ENCODE peak calls at places on chromosomes 7 and 10, in nine cellular contexts. One of them, this sample, is unnamed.

GRCh38 chr10:133126431-133127290 is 33.4 kb upstream of the KNDC1 start:
- DNase-seq in HT1080: no peak
- DNase-seq in stimulated activated CD4-positive, alpha-beta T cell treated with anti-CD3 and anti-CD28 coated beads, Interleukin-4, amount 100 ng/mL, for 1 hour: no peak
- DNase-seq in KG1: no peak
- DNase-seq in Panc1: no peak
- DNase-seq in hypothalamus: no peak
- DNase-seq in epithelial cell of prostate: no peak
- DNase-seq in stimulated activated CD8-positive, alpha-beta memory T cell treated with anti-CD3 and anti-CD28 coated beads, Interleukin-4, amount 100 ng/mL, for 48 hours: no peak
- DNase-seq in NCI-H2029: no peak
- DNase-seq in this sample: no peak

GRCh38 chr7:103851357-103851756 is 138.1 kb downstream of the RELN start:
- DNase-seq in NCI-H2029: no peak
- DNase-seq in stimulated activated CD4-positive, alpha-beta T cell treated with anti-CD3 and anti-CD28 coated beads, Interleukin-4, amount 100 ng/mL, for 1 hour: no peak
- DNase-seq in KG1: no peak
- DNase-seq in Panc1: no peak
- DNase-seq in HT1080: no peak
- DNase-seq in epithelial cell of prostate: no peak
- DNase-seq in stimulated activated CD8-positive, alpha-beta memory T cell treated with anti-CD3 and anti-CD28 coated beads, Interleukin-4, amount 100 ng/mL, for 48 hours: no peak
- DNase-seq in hypothalamus: no peak
- DNase-seq in this sample: no peak

GRCh38 chr10:38054361-38054797 is 39.8 kb upstream of the ZNF37A start:
- DNase-seq in stimulated activated CD8-positive, alpha-beta memory T cell treated with anti-CD3 and anti-CD28 coated beads, Interleukin-4, amount 100 ng/mL, for 48 hours: no peak
- DNase-seq in NCI-H2029: no peak
- DNase-seq in Panc1: no peak
- DNase-seq in hypothalamus: no peak
- DNase-seq in stimulated activated CD4-positive, alpha-beta T cell treated with anti-CD3 and anti-CD28 coated beads, Interleukin-4, amount 100 ng/mL, for 1 hour: no peak
- DNase-seq in KG1: no peak
- DNase-seq in epithelial cell of prostate: peak; percentile 41
- DNase-seq in HT1080: no peak
- DNase-seq in this sample: no peak

GRCh38 chr7:108358553-108358952 is 97.7 kb downstream of the NRCAM start:
- DNase-seq in hypothalamus: no peak
- DNase-seq in stimulated activated CD8-positive, alpha-beta memory T cell treated with anti-CD3 and anti-CD28 coated beads, Interleukin-4, amount 100 ng/mL, for 48 hours: no peak
- DNase-seq in stimulated activated CD4-positive, alpha-beta T cell treated with anti-CD3 and anti-CD28 coated beads, Interleukin-4, amount 100 ng/mL, for 1 hour: no peak
- DNase-seq in epithelial cell of prostate: peak; percentile 63
- DNase-seq in NCI-H2029: peak; percentile 72
- DNase-seq in KG1: no peak
- DNase-seq in Panc1: peak; percentile 27
- DNase-seq in HT1080: peak; percentile 53
- DNase-seq in this sample: no peak

GRCh38 chr10:132836248-132836831 is 50.4 kb upstream of the NKX6-2 start:
- DNase-seq in epithelial cell of prostate: no peak
- DNase-seq in stimulated activated CD4-positive, alpha-beta T cell treated with anti-CD3 and anti-CD28 coated beads, Interleukin-4, amount 100 ng/mL, for 1 hour: no peak
- DNase-seq in hypothalamus: peak; percentile 31
- DNase-seq in HT1080: no peak
- DNase-seq in Panc1: no peak
- DNase-seq in KG1: no peak
- DNase-seq in NCI-H2029: no peak
- DNase-seq in stimulated activated CD8-positive, alpha-beta memory T cell treated with anti-CD3 and anti-CD28 coated beads, Interleukin-4, amount 100 ng/mL, for 48 hours: no peak
- DNase-seq in this sample: no peak

GRCh38 chr7:106655703-106656498 is 5.1 kb downstream of the CCDC71L start:
- DNase-seq in KG1: no peak
- DNase-seq in Panc1: no peak
- DNase-seq in HT1080: no peak
- DNase-seq in stimulated activated CD8-positive, alpha-beta memory T cell treated with anti-CD3 and anti-CD28 coated beads, Interleukin-4, amount 100 ng/mL, for 48 hours: no peak
- DNase-seq in NCI-H2029: no peak
- DNase-seq in hypothalamus: no peak
- DNase-seq in epithelial cell of prostate: no peak
- DNase-seq in stimulated activated CD4-positive, alpha-beta T cell treated with anti-CD3 and anti-CD28 coated beads, Interleukin-4, amount 100 ng/mL, for 1 hour: no peak
- DNase-seq in this sample: no peak

GRCh38 chr7:130972201-130972600 is 238.2 kb upstream of the KLF14 start:
- DNase-seq in Panc1: no peak
- DNase-seq in HT1080: no peak
- DNase-seq in stimulated activated CD8-positive, alpha-beta memory T cell treated with anti-CD3 and anti-CD28 coated beads, Interleukin-4, amount 100 ng/mL, for 48 hours: no peak
- DNase-seq in NCI-H2029: no peak
- DNase-seq in epithelial cell of prostate: no peak
- DNase-seq in hypothalamus: no peak
- DNase-seq in KG1: no peak
- DNase-seq in stimulated activated CD4-positive, alpha-beta T cell treated with anti-CD3 and anti-CD28 coated beads, Interleukin-4, amount 100 ng/mL, for 1 hour: no peak
- DNase-seq in this sample: no peak

GRCh38 chr10:11511325-11511724 is 100.1 kb downstream of the USP6NL start:
- DNase-seq in HT1080: no peak
- DNase-seq in KG1: no peak
- DNase-seq in stimulated activated CD8-positive, alpha-beta memory T cell treated with anti-CD3 and anti-CD28 coated beads, Interleukin-4, amount 100 ng/mL, for 48 hours: no peak
- DNase-seq in hypothalamus: no peak
- DNase-seq in stimulated activated CD4-positive, alpha-beta T cell treated with anti-CD3 and anti-CD28 coated beads, Interleukin-4, amount 100 ng/mL, for 1 hour: no peak
- DNase-seq in NCI-H2029: no peak
- DNase-seq in epithelial cell of prostate: no peak
- DNase-seq in Panc1: no peak
- DNase-seq in this sample: no peak

GRCh38 chr10:114357591-114357990 is 46.7 kb downstream of the AFAP1L2 start:
- DNase-seq in NCI-H2029: no peak
- DNase-seq in stimulated activated CD8-positive, alpha-beta memory T cell treated with anti-CD3 and anti-CD28 coated beads, Interleukin-4, amount 100 ng/mL, for 48 hours: no peak
- DNase-seq in KG1: no peak
- DNase-seq in HT1080: no peak
- DNase-seq in Panc1: no peak
- DNase-seq in hypothalamus: no peak
- DNase-seq in stimulated activated CD4-positive, alpha-beta T cell treated with anti-CD3 and anti-CD28 coated beads, Interleukin-4, amount 100 ng/mL, for 1 hour: no peak
- DNase-seq in epithelial cell of prostate: no peak
- DNase-seq in this sample: no peak

GRCh38 chr7:43199333-43199732 is 86.9 kb downstream of the HECW1 start:
- DNase-seq in epithelial cell of prostate: no peak
- DNase-seq in Panc1: no peak
- DNase-seq in NCI-H2029: no peak
- DNase-seq in stimulated activated CD8-positive, alpha-beta memory T cell treated with anti-CD3 and anti-CD28 coated beads, Interleukin-4, amount 100 ng/mL, for 48 hours: no peak
- DNase-seq in stimulated activated CD4-positive, alpha-beta T cell treated with anti-CD3 and anti-CD28 coated beads, Interleukin-4, amount 100 ng/mL, for 1 hour: no peak
- DNase-seq in HT1080: peak; percentile 24
- DNase-seq in hypothalamus: no peak
- DNase-seq in KG1: no peak
- DNase-seq in this sample: no peak

GRCh38 chr10:63115732-63116383 is 17.3 kb upstream of the NRBF2 start:
- DNase-seq in stimulated activated CD8-positive, alpha-beta memory T cell treated with anti-CD3 and anti-CD28 coated beads, Interleukin-4, amount 100 ng/mL, for 48 hours: no peak
- DNase-seq in stimulated activated CD4-positive, alpha-beta T cell treated with anti-CD3 and anti-CD28 coated beads, Interleukin-4, amount 100 ng/mL, for 1 hour: no peak
- DNase-seq in Panc1: no peak
- DNase-seq in KG1: no peak
- DNase-seq in NCI-H2029: no peak
- DNase-seq in epithelial cell of prostate: peak; percentile 49
- DNase-seq in HT1080: no peak
- DNase-seq in hypothalamus: peak; percentile 57
- DNase-seq in this sample: no peak

GRCh38 chr10:16913266-16913665 is 96.0 kb upstream of the RSU1 start:
- DNase-seq in stimulated activated CD8-positive, alpha-beta memory T cell treated with anti-CD3 and anti-CD28 coated beads, Interleukin-4, amount 100 ng/mL, for 48 hours: no peak
- DNase-seq in Panc1: no peak
- DNase-seq in NCI-H2029: no peak
- DNase-seq in HT1080: no peak
- DNase-seq in KG1: no peak
- DNase-seq in stimulated activated CD4-positive, alpha-beta T cell treated with anti-CD3 and anti-CD28 coated beads, Interleukin-4, amount 100 ng/mL, for 1 hour: no peak
- DNase-seq in epithelial cell of prostate: no peak
- DNase-seq in hypothalamus: no peak
- DNase-seq in this sample: no peak

GRCh38 chr10:49662169-49662830 is 17.2 kb upstream of the C10orf53 start:
- DNase-seq in HT1080: no peak
- DNase-seq in stimulated activated CD4-positive, alpha-beta T cell treated with anti-CD3 and anti-CD28 coated beads, Interleukin-4, amount 100 ng/mL, for 1 hour: no peak
- DNase-seq in Panc1: no peak
- DNase-seq in epithelial cell of prostate: no peak
- DNase-seq in NCI-H2029: no peak
- DNase-seq in stimulated activated CD8-positive, alpha-beta memory T cell treated with anti-CD3 and anti-CD28 coated beads, Interleukin-4, amount 100 ng/mL, for 48 hours: no peak
- DNase-seq in KG1: no peak
- DNase-seq in hypothalamus: no peak
- DNase-seq in this sample: no peak

GRCh38 chr7:48748081-48748833 is 176.1 kb upstream of the CDC14C start:
- DNase-seq in KG1: no peak
- DNase-seq in stimulated activated CD8-positive, alpha-beta memory T cell treated with anti-CD3 and anti-CD28 coated beads, Interleukin-4, amount 100 ng/mL, for 48 hours: no peak
- DNase-seq in Panc1: no peak
- DNase-seq in stimulated activated CD4-positive, alpha-beta T cell treated with anti-CD3 and anti-CD28 coated beads, Interleukin-4, amount 100 ng/mL, for 1 hour: no peak
- DNase-seq in HT1080: no peak
- DNase-seq in epithelial cell of prostate: no peak
- DNase-seq in hypothalamus: no peak
- DNase-seq in NCI-H2029: no peak
- DNase-seq in this sample: no peak

GRCh38 chr7:42236266-42237161 is 495 bp downstream of the GLI3 start:
- DNase-seq in Panc1: no peak
- DNase-seq in NCI-H2029: no peak
- DNase-seq in HT1080: peak; percentile 69
- DNase-seq in stimulated activated CD8-positive, alpha-beta memory T cell treated with anti-CD3 and anti-CD28 coated beads, Interleukin-4, amount 100 ng/mL, for 48 hours: no peak
- DNase-seq in hypothalamus: peak; percentile 40
- DNase-seq in stimulated activated CD4-positive, alpha-beta T cell treated with anti-CD3 and anti-CD28 coated beads, Interleukin-4, amount 100 ng/mL, for 1 hour: no peak
- DNase-seq in epithelial cell of prostate: no peak
- DNase-seq in KG1: no peak
- DNase-seq in this sample: no peak

GRCh38 chr10:73841526-73842285 is 30.3 kb upstream of the NDST2 start:
- DNase-seq in Panc1: no peak
- DNase-seq in stimulated activated CD4-positive, alpha-beta T cell treated with anti-CD3 and anti-CD28 coated beads, Interleukin-4, amount 100 ng/mL, for 1 hour: no peak
- DNase-seq in NCI-H2029: no peak
- DNase-seq in HT1080: no peak
- DNase-seq in KG1: no peak
- DNase-seq in epithelial cell of prostate: no peak
- DNase-seq in stimulated activated CD8-positive, alpha-beta memory T cell treated with anti-CD3 and anti-CD28 coated beads, Interleukin-4, amount 100 ng/mL, for 48 hours: no peak
- DNase-seq in hypothalamus: no peak
- DNase-seq in this sample: no peak

GRCh38 chr10:121618906-121619305 is 20.7 kb upstream of the FGFR2 start:
- DNase-seq in stimulated activated CD4-positive, alpha-beta T cell treated with anti-CD3 and anti-CD28 coated beads, Interleukin-4, amount 100 ng/mL, for 1 hour: no peak
- DNase-seq in KG1: no peak
- DNase-seq in NCI-H2029: no peak
- DNase-seq in Panc1: no peak
- DNase-seq in epithelial cell of prostate: no peak
- DNase-seq in stimulated activated CD8-positive, alpha-beta memory T cell treated with anti-CD3 and anti-CD28 coated beads, Interleukin-4, amount 100 ng/mL, for 48 hours: no peak
- DNase-seq in hypothalamus: no peak
- DNase-seq in HT1080: no peak
- DNase-seq in this sample: no peak

GRCh38 chr10:48638739-48639527 is 34.1 kb upstream of the ARHGAP22 start:
- DNase-seq in Panc1: no peak
- DNase-seq in stimulated activated CD4-positive, alpha-beta T cell treated with anti-CD3 and anti-CD28 coated beads, Interleukin-4, amount 100 ng/mL, for 1 hour: no peak
- DNase-seq in HT1080: no peak
- DNase-seq in stimulated activated CD8-positive, alpha-beta memory T cell treated with anti-CD3 and anti-CD28 coated beads, Interleukin-4, amount 100 ng/mL, for 48 hours: no peak
- DNase-seq in KG1: no peak
- DNase-seq in hypothalamus: no peak
- DNase-seq in epithelial cell of prostate: no peak
- DNase-seq in NCI-H2029: no peak
- DNase-seq in this sample: no peak

GRCh38 chr7:158394936-158395335 is 192.7 kb downstream of the PTPRN2 start:
- DNase-seq in epithelial cell of prostate: no peak
- DNase-seq in KG1: no peak
- DNase-seq in HT1080: no peak
- DNase-seq in NCI-H2029: peak; percentile 16
- DNase-seq in stimulated activated CD8-positive, alpha-beta memory T cell treated with anti-CD3 and anti-CD28 coated beads, Interleukin-4, amount 100 ng/mL, for 48 hours: peak; percentile 78
- DNase-seq in hypothalamus: no peak
- DNase-seq in Panc1: no peak
- DNase-seq in stimulated activated CD4-positive, alpha-beta T cell treated with anti-CD3 and anti-CD28 coated beads, Interleukin-4, amount 100 ng/mL, for 1 hour: peak; percentile 51
- DNase-seq in this sample: no peak

GRCh38 chr10:97427571-97428179 is 1.7 kb downstream of the PGAM1 start:
- DNase-seq in KG1: no peak
- DNase-seq in NCI-H2029: peak; percentile 27
- DNase-seq in HT1080: peak; percentile 28
- DNase-seq in Panc1: no peak
- DNase-seq in hypothalamus: no peak
- DNase-seq in stimulated activated CD8-positive, alpha-beta memory T cell treated with anti-CD3 and anti-CD28 coated beads, Interleukin-4, amount 100 ng/mL, for 48 hours: peak; percentile 58
- DNase-seq in stimulated activated CD4-positive, alpha-beta T cell treated with anti-CD3 and anti-CD28 coated beads, Interleukin-4, amount 100 ng/mL, for 1 hour: no peak
- DNase-seq in epithelial cell of prostate: no peak
- DNase-seq in this sample: no peak

GRCh38 chr10:130044067-130045061 is 66.3 kb downstream of the C10orf143 start:
- DNase-seq in KG1: no peak
- DNase-seq in stimulated activated CD8-positive, alpha-beta memory T cell treated with anti-CD3 and anti-CD28 coated beads, Interleukin-4, amount 100 ng/mL, for 48 hours: no peak
- DNase-seq in HT1080: no peak
- DNase-seq in hypothalamus: no peak
- DNase-seq in Panc1: no peak
- DNase-seq in NCI-H2029: no peak
- DNase-seq in stimulated activated CD4-positive, alpha-beta T cell treated with anti-CD3 and anti-CD28 coated beads, Interleukin-4, amount 100 ng/mL, for 1 hour: no peak
- DNase-seq in epithelial cell of prostate: no peak
- DNase-seq in this sample: no peak

GRCh38 chr10:18483787-18484186 is 167.6 kb downstream of the NSUN6 start:
- DNase-seq in hypothalamus: no peak
- DNase-seq in Panc1: no peak
- DNase-seq in HT1080: no peak
- DNase-seq in KG1: no peak
- DNase-seq in epithelial cell of prostate: no peak
- DNase-seq in stimulated activated CD4-positive, alpha-beta T cell treated with anti-CD3 and anti-CD28 coated beads, Interleukin-4, amount 100 ng/mL, for 1 hour: no peak
- DNase-seq in stimulated activated CD8-positive, alpha-beta memory T cell treated with anti-CD3 and anti-CD28 coated beads, Interleukin-4, amount 100 ng/mL, for 48 hours: no peak
- DNase-seq in NCI-H2029: no peak
- DNase-seq in this sample: no peak

GRCh38 chr7:123847868-123848267 is 2.9 kb downstream of the HYAL4 start:
- DNase-seq in Panc1: no peak
- DNase-seq in hypothalamus: no peak
- DNase-seq in stimulated activated CD4-positive, alpha-beta T cell treated with anti-CD3 and anti-CD28 coated beads, Interleukin-4, amount 100 ng/mL, for 1 hour: no peak
- DNase-seq in NCI-H2029: no peak
- DNase-seq in epithelial cell of prostate: no peak
- DNase-seq in stimulated activated CD8-positive, alpha-beta memory T cell treated with anti-CD3 and anti-CD28 coated beads, Interleukin-4, amount 100 ng/mL, for 48 hours: no peak
- DNase-seq in HT1080: no peak
- DNase-seq in KG1: no peak
- DNase-seq in this sample: no peak

GRCh38 chr7:37067961-37068536 is 343.8 kb upstream of the AOAH start:
- DNase-seq in KG1: no peak
- DNase-seq in hypothalamus: no peak
- DNase-seq in epithelial cell of prostate: no peak
- DNase-seq in HT1080: no peak
- DNase-seq in stimulated activated CD8-positive, alpha-beta memory T cell treated with anti-CD3 and anti-CD28 coated beads, Interleukin-4, amount 100 ng/mL, for 48 hours: no peak
- DNase-seq in Panc1: no peak
- DNase-seq in NCI-H2029: no peak
- DNase-seq in stimulated activated CD4-positive, alpha-beta T cell treated with anti-CD3 and anti-CD28 coated beads, Interleukin-4, amount 100 ng/mL, for 1 hour: no peak
- DNase-seq in this sample: no peak

GRCh38 chr10:126670886-126671285 is 393 bp upstream of the C10orf90 start:
- DNase-seq in KG1: no peak
- DNase-seq in stimulated activated CD8-positive, alpha-beta memory T cell treated with anti-CD3 and anti-CD28 coated beads, Interleukin-4, amount 100 ng/mL, for 48 hours: no peak
- DNase-seq in Panc1: no peak
- DNase-seq in HT1080: no peak
- DNase-seq in epithelial cell of prostate: no peak
- DNase-seq in hypothalamus: peak; percentile 54
- DNase-seq in stimulated activated CD4-positive, alpha-beta T cell treated with anti-CD3 and anti-CD28 coated beads, Interleukin-4, amount 100 ng/mL, for 1 hour: no peak
- DNase-seq in NCI-H2029: no peak
- DNase-seq in this sample: no peak

GRCh38 chr7:77458786-77459185 is 42.6 kb upstream of the GSAP start:
- DNase-seq in HT1080: no peak
- DNase-seq in hypothalamus: no peak
- DNase-seq in KG1: no peak
- DNase-seq in stimulated activated CD4-positive, alpha-beta T cell treated with anti-CD3 and anti-CD28 coated beads, Interleukin-4, amount 100 ng/mL, for 1 hour: no peak
- DNase-seq in Panc1: no peak
- DNase-seq in stimulated activated CD8-positive, alpha-beta memory T cell treated with anti-CD3 and anti-CD28 coated beads, Interleukin-4, amount 100 ng/mL, for 48 hours: no peak
- DNase-seq in epithelial cell of prostate: no peak
- DNase-seq in NCI-H2029: no peak
- DNase-seq in this sample: no peak

GRCh38 chr7:117296066-117296465 is 26.8 kb downstream of the WNT2 start:
- DNase-seq in epithelial cell of prostate: peak; percentile 2
- DNase-seq in hypothalamus: no peak
- DNase-seq in KG1: no peak
- DNase-seq in HT1080: no peak
- DNase-seq in stimulated activated CD4-positive, alpha-beta T cell treated with anti-CD3 and anti-CD28 coated beads, Interleukin-4, amount 100 ng/mL, for 1 hour: no peak
- DNase-seq in NCI-H2029: no peak
- DNase-seq in Panc1: no peak
- DNase-seq in stimulated activated CD8-positive, alpha-beta memory T cell treated with anti-CD3 and anti-CD28 coated beads, Interleukin-4, amount 100 ng/mL, for 48 hours: no peak
- DNase-seq in this sample: no peak

GRCh38 chr7:21507627-21508343 is 35.1 kb upstream of the DNAH11 start:
- DNase-seq in NCI-H2029: no peak
- DNase-seq in hypothalamus: no peak
- DNase-seq in epithelial cell of prostate: no peak
- DNase-seq in stimulated activated CD8-positive, alpha-beta memory T cell treated with anti-CD3 and anti-CD28 coated beads, Interleukin-4, amount 100 ng/mL, for 48 hours: peak; percentile 53
- DNase-seq in stimulated activated CD4-positive, alpha-beta T cell treated with anti-CD3 and anti-CD28 coated beads, Interleukin-4, amount 100 ng/mL, for 1 hour: peak; percentile 5
- DNase-seq in HT1080: peak; percentile 48
- DNase-seq in KG1: no peak
- DNase-seq in Panc1: no peak
- DNase-seq in this sample: no peak

GRCh38 chr7:31497501-31497900 is 16.4 kb upstream of the ITPRID1 start:
- DNase-seq in KG1: no peak
- DNase-seq in hypothalamus: no peak
- DNase-seq in stimulated activated CD4-positive, alpha-beta T cell treated with anti-CD3 and anti-CD28 coated beads, Interleukin-4, amount 100 ng/mL, for 1 hour: no peak
- DNase-seq in epithelial cell of prostate: no peak
- DNase-seq in NCI-H2029: no peak
- DNase-seq in stimulated activated CD8-positive, alpha-beta memory T cell treated with anti-CD3 and anti-CD28 coated beads, Interleukin-4, amount 100 ng/mL, for 48 hours: no peak
- DNase-seq in Panc1: no peak
- DNase-seq in HT1080: no peak
- DNase-seq in this sample: no peak

GRCh38 chr10:25966846-25967245 is 32.8 kb downstream of the MYO3A start:
- DNase-seq in epithelial cell of prostate: no peak
- DNase-seq in stimulated activated CD8-positive, alpha-beta memory T cell treated with anti-CD3 and anti-CD28 coated beads, Interleukin-4, amount 100 ng/mL, for 48 hours: no peak
- DNase-seq in KG1: no peak
- DNase-seq in Panc1: no peak
- DNase-seq in stimulated activated CD4-positive, alpha-beta T cell treated with anti-CD3 and anti-CD28 coated beads, Interleukin-4, amount 100 ng/mL, for 1 hour: no peak
- DNase-seq in HT1080: no peak
- DNase-seq in hypothalamus: no peak
- DNase-seq in NCI-H2029: no peak
- DNase-seq in this sample: no peak

GRCh38 chr10:30182191-30183075 is 123.0 kb upstream of the JCAD start:
- DNase-seq in hypothalamus: no peak
- DNase-seq in epithelial cell of prostate: peak; percentile 24
- DNase-seq in KG1: no peak
- DNase-seq in Panc1: no peak
- DNase-seq in stimulated activated CD8-positive, alpha-beta memory T cell treated with anti-CD3 and anti-CD28 coated beads, Interleukin-4, amount 100 ng/mL, for 48 hours: no peak
- DNase-seq in NCI-H2029: no peak
- DNase-seq in HT1080: peak; percentile 87
- DNase-seq in stimulated activated CD4-positive, alpha-beta T cell treated with anti-CD3 and anti-CD28 coated beads, Interleukin-4, amount 100 ng/mL, for 1 hour: no peak
- DNase-seq in this sample: no peak

This sample was measured in CMK.